ENCODE peak calls at places on chromosome 12, in seven cellular contexts. Z is iPS-NIHi11; V is myocyte; C is glomerular endothelial cell; N is endothelial cell; Q is progenitor cell of endocrine pancreas; W is activated CD8-positive, alpha-beta memory T cell treated with anti-CD3 and anti-CD28 coated beads for 24 hours. H is an unnamed sample.

GRCh38 chr12:1920971-1921370 is 2.5 kb upstream of the CACNA2D4 start:
- DNase-seq in Z (peak), Q (no peak), N (peak), C (no peak), W (peak), V (no peak), H (no peak)

GRCh38 chr12:1884651-1885050 is 33.8 kb downstream of the CACNA2D4 start:
- DNase-seq in C (no peak), Z (no peak), W (no peak), V (no peak), Q (no peak), N (no peak), H (no peak)

GRCh38 chr12:122643207-122643805 is 59.9 kb downstream of the HCAR2 start:
- DNase-seq in N (no peak), C (no peak), Q (no peak), Z (no peak), W (no peak), V (peak), H (no peak)

GRCh38 chr12:89451876-89452275 is 72.7 kb downstream of the GALNT4 start:
- DNase-seq in N (peak), V (peak), W (no peak), C (peak), Q (no peak), Z (peak), H (peak)

GRCh38 chr12:188910-189621 is 24.9 kb downstream of the SLC6A12 start:
- DNase-seq in Q (peak), N (peak), Z (peak), C (no peak), W (peak), V (no peak), H (peak)

GRCh38 chr12:124493809-124494750 is 73.3 kb downstream of the NCOR2 start:
- DNase-seq in N (no peak), W (peak), V (no peak), Z (no peak), Q (no peak), C (no peak), H (no peak)

GRCh38 chr12:75366629-75367028 is 24.3 kb upstream of the GLIPR1L2 start:
- DNase-seq in W (no peak), Z (no peak), Q (no peak), C (no peak), V (no peak), N (no peak), H (no peak)

GRCh38 chr12:94498073-94498472 is 38.4 kb upstream of the CEP83 start:
- DNase-seq in Q (no peak), Z (no peak), N (no peak), W (no peak), V (no peak), C (no peak), H (no peak)

GRCh38 chr12:78933014-78933413 is 68.4 kb downstream of the SYT1 start:
- DNase-seq in V (peak), Z (no peak), N (no peak), Q (no peak), C (no peak), W (no peak), H (no peak)

GRCh38 chr12:31218203-31219025 is 107.5 kb downstream of the SINHCAF start:
- DNase-seq in W (no peak), Q (no peak), V (no peak), Z (peak), C (no peak), N (no peak), H (no peak)

GRCh38 chr12:63306476-63306875 is 155.5 kb upstream of the AVPR1A start:
- DNase-seq in V (no peak), C (no peak), W (no peak), Q (no peak), Z (no peak), N (no peak), H (no peak)

GRCh38 chr12:104769207-104769606 is 188.9 kb downstream of the SLC41A2 start:
- DNase-seq in W (no peak), C (no peak), Q (no peak), V (no peak), N (no peak), Z (no peak), H (no peak)

GRCh38 chr12:58764100-58764953 is 156.0 kb downstream of the LRIG3 start:
- DNase-seq in W (no peak), Q (no peak), V (no peak), N (no peak), Z (no peak), C (no peak), H (peak)

GRCh38 chr12:59389968-59390576 is 205.8 kb upstream of the SLC16A7 start:
- DNase-seq in V (no peak), N (no peak), W (no peak), Q (no peak), C (no peak), Z (no peak), H (no peak)

GRCh38 chr12:19848426-19848825 is 409.1 kb downstream of the AEBP2 start:
- DNase-seq in C (no peak), V (no peak), Q (no peak), Z (no peak), N (no peak), W (no peak), H (no peak)

GRCh38 chr12:1174659-1175058 is 183.6 kb downstream of the ERC1 start:
- DNase-seq in V (no peak), W (no peak), N (no peak), Q (no peak), C (no peak), Z (no peak), H (no peak)

GRCh38 chr12:34397591-34398365 is 375.5 kb downstream of the ALG10 start:
- DNase-seq in W (peak), V (no peak), N (peak), C (no peak), Q (peak), Z (peak), H (no peak)

GRCh38 chr12:13024151-13024946 is 19.8 kb upstream of the FAM234B start:
- DNase-seq in Q (no peak), V (no peak), W (no peak), N (peak), Z (peak), C (peak), H (no peak)

GRCh38 chr12:92134638-92135274 is 10.9 kb downstream of the BTG1 start:
- DNase-seq in V (peak), Q (no peak), W (no peak), C (no peak), Z (no peak), N (no peak), H (no peak)

GRCh38 chr12:125142601-125143000 is 77.4 kb downstream of the AACS start:
- DNase-seq in Z (no peak), C (no peak), W (no peak), N (no peak), Q (no peak), V (no peak), H (no peak)

GRCh38 chr12:83472350-83472749 is 785.6 kb downstream of the TMTC2 start:
- DNase-seq in Z (no peak), C (no peak), Q (no peak), N (no peak), V (no peak), W (no peak), H (no peak)

GRCh38 chr12:95224202-95225170 is 6.9 kb downstream of the VEZT start:
- DNase-seq in Z (no peak), C (no peak), V (no peak), W (no peak), Q (no peak), N (no peak), H (no peak)

GRCh38 chr12:51528852-51529545 is 62.0 kb upstream of the SCN8A start:
- DNase-seq in C (no peak), Q (no peak), N (no peak), V (peak), Z (no peak), W (no peak), H (no peak)

GRCh38 chr12:109455706-109456105 is 21.4 kb downstream of the KCTD10 start:
- DNase-seq in N (no peak), Z (no peak), Q (no peak), V (no peak), W (no peak), C (no peak), H (no peak)

GRCh38 chr12:53676715-53677611 is 1.1 kb upstream of the ATP5MC2 start:
- DNase-seq in V (peak), N (peak), W (peak), Z (peak), Q (peak), C (no peak), H (peak)

GRCh38 chr12:20434993-20435392 is 66.7 kb downstream of the PDE3A start:
- DNase-seq in N (no peak), Z (no peak), W (no peak), Q (no peak), V (no peak), C (no peak), H (no peak)

GRCh38 chr12:117155278-117156060 is 34.8 kb downstream of the FBXO21 start:
- DNase-seq in N (peak), V (peak), Q (peak), Z (peak), W (peak), C (no peak), H (peak)

GRCh38 chr12:1115471-1116242 is 124.6 kb downstream of the ERC1 start:
- DNase-seq in N (no peak), W (no peak), V (peak), C (no peak), Z (no peak), Q (no peak), H (no peak)

GRCh38 chr12:64157110-64157509 is 65.0 kb downstream of the KICS2 start:
- DNase-seq in Z (no peak), C (no peak), W (no peak), Q (no peak), V (no peak), N (no peak), H (no peak)

GRCh38 chr12:125983784-125984510 is 918.7 kb downstream of the AACS start:
- DNase-seq in Q (peak), N (no peak), V (no peak), W (no peak), C (no peak), Z (no peak), H (peak)

GRCh38 chr12:94670885-94671284 is 20.5 kb upstream of the TMCC3 start:
- DNase-seq in Z (no peak), N (no peak), V (no peak), W (no peak), C (no peak), Q (no peak), H (no peak)

H was measured in nephron progenitor cell.